ENCODE peak calls at places on chromosomes 4 and X, in nine cellular contexts. P is right lobe of liver; X is stimulated activated CD4-positive, alpha-beta T cell treated with anti-CD3 and anti-CD28 coated beads, Interleukin-4, amount 100 ng/mL, for 48 hours; A is posterior cingulate gyrus; E is astrocyte of the spinal cord; L is dermis blood vessel endothelial cell; R is HCEC 1CT; Z is iPS DF 6.9; Y is hippocampal formation. W is an unnamed sample.

GRCh38 chr4:77669911-77670590 is 64.4 kb downstream of the CXCL13 start:
- DNase-seq in P (peak), X (no peak), A (no peak), E (no peak), L (no peak), R (no peak), Z (no peak), Y (no peak), W (no peak)

GRCh38 chr4:146654976-146655761 is 16.5 kb downstream of the POU4F2 start:
- DNase-seq in P (no peak), X (no peak), A (peak), E (peak), L (peak), R (no peak), Z (no peak), Y (no peak), W (no peak)

GRCh38 chrX:43949669-43950068 is 23.5 kb downstream of the NDP start:
- DNase-seq in P (peak), X (peak), A (peak), E (no peak), L (peak), R (no peak), Z (peak), Y (no peak), W (no peak)

GRCh38 chr4:27003602-27004238 is 143.1 kb downstream of the STIM2 start:
- DNase-seq in P (no peak), X (peak), A (no peak), E (peak), L (no peak), R (peak), Z (no peak), Y (no peak), W (no peak)

GRCh38 chr4:158182736-158183135 is 9.9 kb upstream of the GASK1B start:
- DNase-seq in P (no peak), X (no peak), A (peak), E (no peak), L (no peak), R (no peak), Z (no peak), Y (no peak), W (peak)

GRCh38 chr4:71186566-71187398 is 152.0 kb upstream of the SLC4A4 start:
- DNase-seq in P (peak), X (peak), A (peak), E (peak), L (peak), R (peak), Z (no peak), Y (peak), W (peak)

GRCh38 chrX:57821703-57822375 is 88.4 kb downstream of the ZXDA start:
- DNase-seq in P (no peak), X (no peak), A (no peak), E (peak), L (peak), R (peak), Z (peak), Y (peak), W (peak)

GRCh38 chrX:150361070-150361776 is 1.9 kb upstream of the MAMLD1 start:
- DNase-seq in P (peak), X (no peak), A (no peak), E (no peak), L (no peak), R (no peak), Z (no peak), Y (no peak), W (no peak)

GRCh38 chr4:24210332-24210902 is 320.6 kb upstream of the PPARGC1A start:
- DNase-seq in P (peak), X (no peak), A (no peak), E (peak), L (no peak), R (peak), Z (no peak), Y (no peak), W (peak)

GRCh38 chr4:33616121-33616520 is 2628.2 kb downstream of the ARAP2 start:
- DNase-seq in P (no peak), X (no peak), A (no peak), E (no peak), L (no peak), R (no peak), Z (no peak), Y (no peak), W (no peak)

GRCh38 chr4:7266525-7267292 is 74.4 kb downstream of the SORCS2 start:
- DNase-seq in P (no peak), X (no peak), A (no peak), E (peak), L (peak), R (peak), Z (peak), Y (no peak), W (no peak)

GRCh38 chrX:16578218-16578617 is 71.7 kb upstream of the S100G start:
- DNase-seq in P (no peak), X (no peak), A (no peak), E (peak), L (peak), R (peak), Z (no peak), Y (no peak), W (no peak)

GRCh38 chr4:2320746-2321145 is 58.8 kb upstream of the MXD4 start:
- DNase-seq in P (no peak), X (no peak), A (no peak), E (no peak), L (no peak), R (no peak), Z (no peak), Y (no peak), W (no peak)

GRCh38 chrX:46791927-46792825 is 33.3 kb upstream of the SLC9A7 start:
- DNase-seq in P (peak), X (no peak), A (no peak), E (peak), L (peak), R (peak), Z (no peak), Y (no peak), W (peak)

GRCh38 chrX:17801431-17801830 is 59.7 kb downstream of the RAI2 start:
- DNase-seq in P (no peak), X (no peak), A (peak), E (no peak), L (no peak), R (no peak), Z (no peak), Y (no peak), W (no peak)

GRCh38 chr4:165343353-165344191 is 16.1 kb downstream of the MSMO1 start:
- DNase-seq in P (no peak), X (no peak), A (no peak), E (peak), L (peak), R (no peak), Z (no peak), Y (no peak), W (peak)

GRCh38 chr4:82509029-82509428 is 52.8 kb downstream of the TMEM150C start:
- DNase-seq in P (no peak), X (no peak), A (no peak), E (no peak), L (no peak), R (no peak), Z (no peak), Y (peak), W (no peak)

GRCh38 chr4:184010696-184011095 is 105.6 kb downstream of the STOX2 start:
- DNase-seq in P (no peak), X (no peak), A (no peak), E (no peak), L (no peak), R (no peak), Z (no peak), Y (no peak), W (no peak)

GRCh38 chr4:3418029-3418762 is 23.6 kb upstream of the HGFAC start:
- DNase-seq in P (peak), X (no peak), A (peak), E (no peak), L (no peak), R (no peak), Z (no peak), Y (no peak), W (peak)

GRCh38 chr4:21901831-21902230 is 46.7 kb downstream of the KCNIP4 start:
- DNase-seq in P (no peak), X (no peak), A (no peak), E (peak), L (no peak), R (peak), Z (no peak), Y (no peak), W (no peak)

GRCh38 chrX:23783569-23784486 is 855 bp downstream of the SAT1 start:
- DNase-seq in P (no peak), X (no peak), A (no peak), E (peak), L (no peak), R (peak), Z (no peak), Y (no peak), W (peak)

GRCh38 chr4:65893957-65894755 is 223.9 kb upstream of the EPHA5 start:
- DNase-seq in P (no peak), X (no peak), A (no peak), E (peak), L (no peak), R (peak), Z (no peak), Y (no peak), W (no peak)

GRCh38 chr4:179867300-179867878 is 2375.8 kb upstream of the TENM3 start:
- DNase-seq in P (peak), X (peak), A (peak), E (peak), L (peak), R (no peak), Z (peak), Y (no peak), W (peak)

GRCh38 chrX:124098089-124098488 is 136.6 kb downstream of the STAG2 start:
- DNase-seq in P (no peak), X (no peak), A (no peak), E (peak), L (peak), R (peak), Z (no peak), Y (peak), W (peak)

GRCh38 chrX:16319929-16320328 is 152.6 kb downstream of the MAGEB17 start:
- DNase-seq in P (no peak), X (no peak), A (no peak), E (peak), L (no peak), R (no peak), Z (no peak), Y (no peak), W (no peak)

GRCh38 chrX:133444952-133445831 is 29.9 kb upstream of the GPC4 start:
- DNase-seq in P (no peak), X (no peak), A (no peak), E (peak), L (no peak), R (no peak), Z (no peak), Y (no peak), W (peak)

GRCh38 chr4:54015421-54016065 is 48.9 kb downstream of the CHIC2 start:
- DNase-seq in P (no peak), X (no peak), A (no peak), E (no peak), L (no peak), R (no peak), Z (peak), Y (no peak), W (no peak)

GRCh38 chr4:85952518-85952917 is 407.3 kb downstream of the MAPK10 start:
- DNase-seq in P (no peak), X (no peak), A (no peak), E (peak), L (peak), R (peak), Z (no peak), Y (no peak), W (no peak)

GRCh38 chr4:140789752-140790151 is 33.6 kb upstream of the TBC1D9 start:
- DNase-seq in P (no peak), X (no peak), A (no peak), E (no peak), L (no peak), R (peak), Z (no peak), Y (no peak), W (no peak)

GRCh38 chr4:86939123-86939522 is 4.3 kb downstream of the AFF1 start:
- DNase-seq in P (no peak), X (no peak), A (no peak), E (no peak), L (peak), R (no peak), Z (no peak), Y (no peak), W (no peak)

GRCh38 chr4:27318740-27319139 is 458.1 kb downstream of the STIM2 start:
- DNase-seq in P (no peak), X (no peak), A (no peak), E (peak), L (no peak), R (no peak), Z (peak), Y (no peak), W (peak)

GRCh38 chr4:147361726-147362125 is 119.2 kb upstream of the EDNRA start:
- DNase-seq in P (no peak), X (no peak), A (no peak), E (peak), L (peak), R (peak), Z (no peak), Y (no peak), W (no peak)

GRCh38 chr4:38266616-38267015 is 306.4 kb downstream of the PTTG2 start:
- DNase-seq in P (no peak), X (peak), A (peak), E (peak), L (peak), R (peak), Z (no peak), Y (peak), W (no peak)

GRCh38 chr4:153649572-153649991 is 34.5 kb upstream of the TLR2 start:
- DNase-seq in P (no peak), X (no peak), A (no peak), E (peak), L (peak), R (no peak), Z (no peak), Y (no peak), W (peak)

GRCh38 chr4:153509724-153510123 is 43.6 kb downstream of the TMEM131L start:
- DNase-seq in P (no peak), X (no peak), A (no peak), E (no peak), L (no peak), R (no peak), Z (no peak), Y (no peak), W (no peak)

GRCh38 chr4:140472156-140472555 is 25.9 kb downstream of the MGAT4D start:
- DNase-seq in P (no peak), X (no peak), A (no peak), E (no peak), L (no peak), R (no peak), Z (no peak), Y (no peak), W (peak)

GRCh38 chr4:121977251-121978168 is 25.6 kb upstream of the TRPC3 start:
- DNase-seq in P (no peak), X (no peak), A (peak), E (no peak), L (no peak), R (no peak), Z (no peak), Y (peak), W (no peak)

GRCh38 chr4:30720656-30721352 is 635 bp downstream of the PCDH7 start:
- DNase-seq in P (peak), X (no peak), A (peak), E (peak), L (peak), R (peak), Z (no peak), Y (no peak), W (no peak)

GRCh38 chrX:131830400-131831184 is 192.5 kb upstream of the STK26 start:
- DNase-seq in P (peak), X (peak), A (peak), E (peak), L (peak), R (peak), Z (peak), Y (peak), W (peak)

GRCh38 chr4:6417516-6417915 is 54.9 kb downstream of the PPP2R2C start:
- DNase-seq in P (no peak), X (no peak), A (peak), E (no peak), L (no peak), R (no peak), Z (no peak), Y (no peak), W (no peak)

W was measured in SK-MEL-5.